ENCODE peak calls at places on chromosome 14, in five cellular contexts. One of them, this sample, is unnamed.

GRCh38 chr14:99155173-99155777 is 116.7 kb downstream of the BCL11B start:
- DNase-seq in lower leg skin: peak
- DNase-seq in esophagus muscularis mucosa: no peak
- DNase-seq in fibroblast of mammary gland: no peak
- DNase-seq in omental fat pad: no peak
- DNase-seq in this sample: no peak

GRCh38 chr14:61547186-61548121 is 147.9 kb upstream of the HIF1A start:
- DNase-seq in fibroblast of mammary gland: peak
- DNase-seq in lower leg skin: peak
- DNase-seq in omental fat pad: no peak
- DNase-seq in esophagus muscularis mucosa: no peak
- DNase-seq in this sample: no peak

GRCh38 chr14:35576856-35577255 is 42.9 kb downstream of the INSM2 start:
- DNase-seq in lower leg skin: no peak
- DNase-seq in fibroblast of mammary gland: no peak
- DNase-seq in esophagus muscularis mucosa: no peak
- DNase-seq in omental fat pad: no peak
- DNase-seq in this sample: no peak

GRCh38 chr14:78519863-78520262 is 349.7 kb downstream of the NRXN3 start:
- DNase-seq in omental fat pad: no peak
- DNase-seq in esophagus muscularis mucosa: peak
- DNase-seq in fibroblast of mammary gland: peak
- DNase-seq in lower leg skin: no peak
- DNase-seq in this sample: no peak

GRCh38 chr14:55138091-55138490 is 9.0 kb downstream of the LGALS3 start:
- DNase-seq in esophagus muscularis mucosa: no peak
- DNase-seq in omental fat pad: no peak
- DNase-seq in lower leg skin: peak
- DNase-seq in fibroblast of mammary gland: no peak
- DNase-seq in this sample: no peak

GRCh38 chr14:68241862-68242490 is 422.4 kb downstream of the RAD51B start:
- DNase-seq in fibroblast of mammary gland: no peak
- DNase-seq in lower leg skin: no peak
- DNase-seq in omental fat pad: no peak
- DNase-seq in esophagus muscularis mucosa: no peak
- DNase-seq in this sample: no peak

GRCh38 chr14:90507428-90507827 is 110.6 kb downstream of the CALM1 start:
- DNase-seq in esophagus muscularis mucosa: no peak
- DNase-seq in fibroblast of mammary gland: no peak
- DNase-seq in lower leg skin: no peak
- DNase-seq in omental fat pad: no peak
- DNase-seq in this sample: no peak

GRCh38 chr14:69749956-69750355 is 17.0 kb upstream of the SRSF5 start:
- DNase-seq in omental fat pad: no peak
- DNase-seq in fibroblast of mammary gland: no peak
- DNase-seq in esophagus muscularis mucosa: no peak
- DNase-seq in lower leg skin: no peak
- DNase-seq in this sample: no peak

GRCh38 chr14:23441076-23441475 is 5.6 kb upstream of the MYH7 start:
- DNase-seq in fibroblast of mammary gland: peak
- DNase-seq in lower leg skin: no peak
- DNase-seq in esophagus muscularis mucosa: no peak
- DNase-seq in omental fat pad: no peak
- DNase-seq in this sample: no peak

GRCh38 chr14:79274641-79275366 is 936.5 kb downstream of the DIO2 start:
- DNase-seq in omental fat pad: no peak
- DNase-seq in lower leg skin: no peak
- DNase-seq in fibroblast of mammary gland: no peak
- DNase-seq in esophagus muscularis mucosa: no peak
- DNase-seq in this sample: no peak

GRCh38 chr14:66495214-66496098 is 9.3 kb downstream of the CCDC196 start:
- DNase-seq in esophagus muscularis mucosa: no peak
- DNase-seq in omental fat pad: no peak
- DNase-seq in lower leg skin: no peak
- DNase-seq in fibroblast of mammary gland: peak
- DNase-seq in this sample: no peak

GRCh38 chr14:64232944-64233343 is 61.2 kb downstream of the ESR2 start:
- DNase-seq in esophagus muscularis mucosa: no peak
- DNase-seq in fibroblast of mammary gland: no peak
- DNase-seq in lower leg skin: no peak
- DNase-seq in omental fat pad: no peak
- DNase-seq in this sample: no peak

GRCh38 chr14:36658091-36659009 is 3.3 kb upstream of the PAX9 start:
- DNase-seq in fibroblast of mammary gland: no peak
- DNase-seq in esophagus muscularis mucosa: no peak
- DNase-seq in omental fat pad: no peak
- DNase-seq in lower leg skin: no peak
- DNase-seq in this sample: no peak

GRCh38 chr14:78345346-78345745 is 175.2 kb downstream of the NRXN3 start:
- DNase-seq in lower leg skin: no peak
- DNase-seq in esophagus muscularis mucosa: no peak
- DNase-seq in fibroblast of mammary gland: no peak
- DNase-seq in omental fat pad: no peak
- DNase-seq in this sample: no peak

GRCh38 chr14:69712217-69712565 is 54.8 kb upstream of the SRSF5 start:
- DNase-seq in fibroblast of mammary gland: no peak
- DNase-seq in omental fat pad: no peak
- DNase-seq in lower leg skin: no peak
- DNase-seq in esophagus muscularis mucosa: no peak
- DNase-seq in this sample: no peak

GRCh38 chr14:100384819-100385813 is 62.0 kb downstream of the SLC25A47 start:
- DNase-seq in omental fat pad: no peak
- DNase-seq in fibroblast of mammary gland: peak
- DNase-seq in esophagus muscularis mucosa: no peak
- DNase-seq in lower leg skin: no peak
- DNase-seq in this sample: no peak

GRCh38 chr14:101972126-101972785 is 7.9 kb downstream of the DYNC1H1 start:
- DNase-seq in lower leg skin: peak
- DNase-seq in esophagus muscularis mucosa: peak
- DNase-seq in omental fat pad: peak
- DNase-seq in fibroblast of mammary gland: peak
- DNase-seq in this sample: no peak

GRCh38 chr14:47511829-47512228 is 163.6 kb downstream of the MDGA2 start:
- DNase-seq in omental fat pad: no peak
- DNase-seq in esophagus muscularis mucosa: no peak
- DNase-seq in lower leg skin: no peak
- DNase-seq in fibroblast of mammary gland: no peak
- DNase-seq in this sample: no peak

GRCh38 chr14:60275932-60276331 is 26.9 kb downstream of the PPM1A start:
- DNase-seq in esophagus muscularis mucosa: no peak
- DNase-seq in lower leg skin: no peak
- DNase-seq in fibroblast of mammary gland: no peak
- DNase-seq in omental fat pad: no peak
- DNase-seq in this sample: no peak

GRCh38 chr14:68626386-68626785 is 166.5 kb downstream of the ZFP36L1 start:
- DNase-seq in lower leg skin: peak
- DNase-seq in omental fat pad: no peak
- DNase-seq in fibroblast of mammary gland: no peak
- DNase-seq in esophagus muscularis mucosa: peak
- DNase-seq in this sample: peak

GRCh38 chr14:99575043-99576023 is 28.7 kb downstream of the CCDC85C start:
- DNase-seq in omental fat pad: no peak
- DNase-seq in lower leg skin: peak
- DNase-seq in esophagus muscularis mucosa: no peak
- DNase-seq in fibroblast of mammary gland: no peak
- DNase-seq in this sample: no peak

GRCh38 chr14:98775892-98776291 is 496.1 kb downstream of the BCL11B start:
- DNase-seq in fibroblast of mammary gland: no peak
- DNase-seq in omental fat pad: no peak
- DNase-seq in lower leg skin: no peak
- DNase-seq in esophagus muscularis mucosa: peak
- DNase-seq in this sample: no peak

GRCh38 chr14:100592461-100592871 is 5.2 kb upstream of the BEGAIN start:
- DNase-seq in omental fat pad: no peak
- DNase-seq in lower leg skin: peak
- DNase-seq in fibroblast of mammary gland: no peak
- DNase-seq in esophagus muscularis mucosa: no peak
- DNase-seq in this sample: no peak

GRCh38 chr14:49677643-49678042 is 10.4 kb downstream of the POLE2 start:
- DNase-seq in omental fat pad: no peak
- DNase-seq in lower leg skin: no peak
- DNase-seq in esophagus muscularis mucosa: no peak
- DNase-seq in fibroblast of mammary gland: no peak
- DNase-seq in this sample: no peak
- TF ChIP-seq CTCF in omental fat pad: no peak
- TF ChIP-seq CTCF in lower leg skin: no peak
- TF ChIP-seq CTCF in esophagus muscularis mucosa: no peak
- TF ChIP-seq CTCF in fibroblast of mammary gland: peak
- TF ChIP-seq CTCF in this sample: peak

DNA sequence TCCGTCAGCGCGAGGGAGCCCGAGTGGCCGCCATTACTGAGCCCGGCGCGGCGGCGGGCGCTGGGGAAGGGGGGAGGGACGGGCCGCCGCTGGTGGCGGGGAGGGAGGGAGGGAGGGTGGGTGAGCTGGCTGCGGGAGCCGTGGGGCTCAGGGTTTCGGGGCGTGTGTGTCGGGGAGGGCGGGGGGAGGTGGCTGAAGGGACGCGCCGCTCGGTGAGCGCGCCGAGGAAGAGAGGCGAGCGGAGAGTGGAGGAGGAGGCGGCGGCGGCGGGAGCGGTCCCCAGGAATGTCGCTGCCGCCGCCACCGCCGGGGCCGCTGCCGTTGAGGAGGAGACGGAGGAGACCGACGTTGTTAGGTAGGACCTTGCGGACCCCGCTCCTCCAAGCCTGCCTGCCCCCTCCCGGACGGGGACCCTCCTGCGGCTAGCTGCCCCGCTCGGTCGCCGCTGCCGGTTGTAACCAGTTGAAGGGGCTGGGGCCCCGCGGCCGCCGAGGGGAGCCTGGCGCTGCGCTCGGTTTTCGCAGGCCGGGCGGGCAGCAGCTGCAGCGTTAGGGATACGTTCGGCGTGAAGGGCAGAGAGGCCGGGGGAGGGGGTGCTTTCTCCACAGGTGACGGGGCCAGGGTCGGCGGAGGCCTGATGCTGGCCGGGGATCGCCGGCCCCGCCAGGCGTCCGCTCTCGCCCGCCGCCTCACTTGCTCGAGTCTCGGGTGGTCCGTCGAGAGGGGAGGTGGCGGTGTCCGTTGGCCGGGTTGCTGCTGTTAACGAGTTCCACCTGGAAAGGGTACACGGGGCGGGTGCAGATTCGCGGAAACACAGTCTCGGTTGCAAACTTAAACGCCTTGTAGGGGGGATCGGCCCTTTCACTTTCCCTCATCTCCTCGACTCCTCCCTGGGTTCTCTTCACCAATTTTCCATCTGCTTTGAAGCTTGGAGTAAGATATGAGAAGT is at the start of gene ARHGAP5:
- DNase-seq in esophagus muscularis mucosa: peak
- DNase-seq in fibroblast of mammary gland: peak
- DNase-seq in lower leg skin: peak
- DNase-seq in omental fat pad: no peak
- DNase-seq in this sample: peak
- TF ChIP-seq CTCF in esophagus muscularis mucosa: no peak
- TF ChIP-seq CTCF in fibroblast of mammary gland: no peak
- TF ChIP-seq CTCF in lower leg skin: no peak
- TF ChIP-seq CTCF in omental fat pad: no peak
- TF ChIP-seq CTCF in this sample: peak

GRCh38 chr14:74459289-74459946 is 33.4 kb upstream of the SYNDIG1L start:
- DNase-seq in lower leg skin: peak
- DNase-seq in fibroblast of mammary gland: peak
- DNase-seq in esophagus muscularis mucosa: no peak
- DNase-seq in omental fat pad: no peak
- DNase-seq in this sample: no peak
- TF ChIP-seq CTCF in lower leg skin: no peak
- TF ChIP-seq CTCF in fibroblast of mammary gland: peak
- TF ChIP-seq CTCF in esophagus muscularis mucosa: peak
- TF ChIP-seq CTCF in omental fat pad: no peak
- TF ChIP-seq CTCF in this sample: peak

GRCh38 chr14:93643127-93643526 is 145.2 kb downstream of the PRIMA1 start:
- DNase-seq in esophagus muscularis mucosa: no peak
- DNase-seq in lower leg skin: no peak
- DNase-seq in omental fat pad: no peak
- DNase-seq in fibroblast of mammary gland: no peak
- DNase-seq in this sample: no peak

GRCh38 chr14:93654599-93654998 is 133.7 kb downstream of the PRIMA1 start:
- DNase-seq in omental fat pad: no peak
- DNase-seq in esophagus muscularis mucosa: peak
- DNase-seq in fibroblast of mammary gland: no peak
- DNase-seq in lower leg skin: no peak
- DNase-seq in this sample: no peak

GRCh38 chr14:93643676-93644075 is 144.6 kb downstream of the PRIMA1 start:
- DNase-seq in esophagus muscularis mucosa: no peak
- DNase-seq in lower leg skin: no peak
- DNase-seq in fibroblast of mammary gland: no peak
- DNase-seq in omental fat pad: no peak
- DNase-seq in this sample: no peak

GRCh38 chr14:93648440-93649168 is 139.7 kb downstream of the PRIMA1 start:
- DNase-seq in lower leg skin: no peak
- DNase-seq in fibroblast of mammary gland: peak
- DNase-seq in esophagus muscularis mucosa: no peak
- DNase-seq in omental fat pad: no peak
- DNase-seq in this sample: no peak
- TF ChIP-seq CTCF in lower leg skin: no peak
- TF ChIP-seq CTCF in fibroblast of mammary gland: peak
- TF ChIP-seq CTCF in esophagus muscularis mucosa: peak
- TF ChIP-seq CTCF in omental fat pad: no peak
- TF ChIP-seq CTCF in this sample: peak

GRCh38 chr14:104827173-104828055 is 26.5 kb downstream of the ZBTB42 start:
- DNase-seq in lower leg skin: no peak
- DNase-seq in fibroblast of mammary gland: peak
- DNase-seq in esophagus muscularis mucosa: no peak
- DNase-seq in omental fat pad: no peak
- DNase-seq in this sample: no peak
- TF ChIP-seq CTCF in lower leg skin: no peak
- TF ChIP-seq CTCF in fibroblast of mammary gland: peak
- TF ChIP-seq CTCF in esophagus muscularis mucosa: peak
- TF ChIP-seq CTCF in omental fat pad: no peak
- TF ChIP-seq CTCF in this sample: peak

This sample was measured in type B pancreatic cell.